ENCODE peak calls at places on chromosomes 2 and 18, in four cellular contexts. One of them, this sample, is unnamed.

GRCh38 chr2:155256803-155257202 is 558.3 kb downstream of the KCNJ3 start:
- DNase-seq in pancreas: no peak
- DNase-seq in psoas muscle: no peak
- DNase-seq in uterus: no peak
- DNase-seq in this sample: no peak

GRCh38 chr2:33115728-33116127 is 169.0 kb downstream of the LTBP1 start:
- DNase-seq in uterus: no peak
- DNase-seq in pancreas: no peak
- DNase-seq in psoas muscle: no peak
- DNase-seq in this sample: no peak

GRCh38 chr2:219252900-219253752 is at the start of gene TUBA4B:
- DNase-seq in pancreas: peak
- DNase-seq in uterus: no peak
- DNase-seq in psoas muscle: peak
- DNase-seq in this sample: no peak

GRCh38 chr2:230905448-230906430 is 19.3 kb downstream of the GPR55 start:
- DNase-seq in uterus: no peak
- DNase-seq in psoas muscle: no peak
- DNase-seq in pancreas: no peak
- DNase-seq in this sample: peak

GRCh38 chr2:122423934-122424333 is 668.5 kb downstream of the TSN start:
- DNase-seq in psoas muscle: no peak
- DNase-seq in uterus: no peak
- DNase-seq in pancreas: no peak
- DNase-seq in this sample: no peak

GRCh38 chr18:59345556-59345955 is 13.5 kb downstream of the LMAN1 start:
- DNase-seq in uterus: no peak
- DNase-seq in psoas muscle: no peak
- DNase-seq in pancreas: no peak
- DNase-seq in this sample: no peak

GRCh38 chr18:75211721-75212625 is 1.4 kb downstream of the TSHZ1 start:
- DNase-seq in psoas muscle: peak
- DNase-seq in uterus: peak
- DNase-seq in pancreas: no peak
- DNase-seq in this sample: peak

GRCh38 chr2:105597831-105598293 is 146.8 kb upstream of the NCK2 start:
- DNase-seq in uterus: no peak
- DNase-seq in psoas muscle: no peak
- DNase-seq in pancreas: no peak
- DNase-seq in this sample: no peak

GRCh38 chr2:236833501-236834186 is 252.0 kb upstream of the COPS8 start:
- DNase-seq in psoas muscle: no peak
- DNase-seq in uterus: no peak
- DNase-seq in pancreas: no peak
- DNase-seq in this sample: no peak

GRCh38 chr2:112150447-112150846 is 12.3 kb downstream of the FBLN7 start:
- DNase-seq in uterus: peak
- DNase-seq in pancreas: no peak
- DNase-seq in psoas muscle: no peak
- DNase-seq in this sample: no peak

GRCh38 chr2:216478151-216478550 is 20.5 kb upstream of the RPL37A start:
- DNase-seq in uterus: peak
- DNase-seq in psoas muscle: no peak
- DNase-seq in pancreas: no peak
- DNase-seq in this sample: no peak

GRCh38 chr2:8427211-8427610 is 254.6 kb upstream of the ID2 start:
- DNase-seq in psoas muscle: no peak
- DNase-seq in uterus: no peak
- DNase-seq in pancreas: no peak
- DNase-seq in this sample: no peak

GRCh38 chr2:213067888-213068287 is 83.5 kb downstream of the IKZF2 start:
- DNase-seq in uterus: no peak
- DNase-seq in psoas muscle: no peak
- DNase-seq in pancreas: no peak
- DNase-seq in this sample: no peak

GRCh38 chr18:26506012-26506411 is 42.3 kb downstream of the KCTD1 start:
- DNase-seq in pancreas: no peak
- DNase-seq in uterus: no peak
- DNase-seq in psoas muscle: no peak
- DNase-seq in this sample: no peak

GRCh38 chr2:182368446-182368845 is 58.4 kb downstream of the PDE1A start:
- DNase-seq in pancreas: no peak
- DNase-seq in uterus: peak
- DNase-seq in psoas muscle: no peak
- DNase-seq in this sample: no peak

GRCh38 chr2:69033427-69034095 is 20.6 kb downstream of the ANTXR1 start:
- DNase-seq in uterus: no peak
- DNase-seq in psoas muscle: no peak
- DNase-seq in pancreas: no peak
- DNase-seq in this sample: no peak

GRCh38 chr2:46197672-46198071 is 99.5 kb upstream of the EPAS1 start:
- DNase-seq in pancreas: no peak
- DNase-seq in uterus: no peak
- DNase-seq in psoas muscle: no peak
- DNase-seq in this sample: no peak

GRCh38 chr2:187349328-187349944 is 98.6 kb downstream of the CALCRL start:
- DNase-seq in psoas muscle: no peak
- DNase-seq in pancreas: no peak
- DNase-seq in uterus: no peak
- DNase-seq in this sample: no peak

GRCh38 chr2:75548036-75548573 is 12.6 kb downstream of the EVA1A start:
- DNase-seq in pancreas: no peak
- DNase-seq in psoas muscle: no peak
- DNase-seq in uterus: no peak
- DNase-seq in this sample: no peak

GRCh38 chr2:71069376-71069775 is 928 bp downstream of the NAGK start:
- DNase-seq in pancreas: no peak
- DNase-seq in psoas muscle: no peak
- DNase-seq in uterus: no peak
- DNase-seq in this sample: no peak

GRCh38 chr18:58128286-58129018 is 84.4 kb downstream of the NEDD4L start:
- DNase-seq in pancreas: no peak
- DNase-seq in psoas muscle: no peak
- DNase-seq in uterus: no peak
- DNase-seq in this sample: no peak

GRCh38 chr2:171181067-171182049 is 20.7 kb upstream of the TLK1 start:
- DNase-seq in psoas muscle: no peak
- DNase-seq in pancreas: no peak
- DNase-seq in uterus: no peak
- DNase-seq in this sample: no peak

GRCh38 chr2:221513251-221513650 is 58.9 kb downstream of the EPHA4 start:
- DNase-seq in uterus: no peak
- DNase-seq in psoas muscle: no peak
- DNase-seq in pancreas: no peak
- DNase-seq in this sample: no peak

GRCh38 chr2:108988796-108989713 is at the start of gene EDAR:
- DNase-seq in psoas muscle: no peak
- DNase-seq in pancreas: peak
- DNase-seq in uterus: no peak
- DNase-seq in this sample: no peak

DNA sequence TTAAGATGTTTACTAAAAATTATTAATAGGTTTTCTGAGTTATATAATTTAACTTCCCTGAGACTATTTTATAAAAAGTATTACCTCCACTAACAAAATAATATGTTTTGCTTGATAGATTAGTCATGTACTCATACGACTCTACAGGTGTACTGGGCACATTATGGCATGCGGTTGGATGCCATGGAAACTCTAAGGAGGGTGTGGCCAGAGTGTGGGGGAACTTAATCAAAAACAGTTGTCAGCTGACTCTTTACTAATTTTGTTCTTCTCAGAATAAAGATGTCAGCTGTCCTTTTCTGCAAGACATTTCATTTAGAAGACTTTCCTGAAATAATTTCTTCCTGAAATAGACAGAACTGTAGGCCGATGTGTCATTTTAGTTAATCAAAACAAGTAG is 228.3 kb upstream of the SIX3 start:
- DNase-seq in pancreas: no peak
- DNase-seq in uterus: no peak
- DNase-seq in psoas muscle: no peak
- DNase-seq in this sample: no peak
- H3K27ac ChIP-seq in pancreas: no peak
- H3K27ac ChIP-seq in uterus: no peak
- H3K27ac ChIP-seq in psoas muscle: no peak
- H3K27ac ChIP-seq in this sample: no peak

GRCh38 chr18:35378206-35378795 is 1.2 kb upstream of the ZNF396 start:
- DNase-seq in pancreas: no peak
- DNase-seq in uterus: no peak
- DNase-seq in psoas muscle: no peak
- DNase-seq in this sample: no peak

GRCh38 chr18:35379421-35379820 is 2.3 kb upstream of the ZNF396 start:
- DNase-seq in psoas muscle: no peak
- DNase-seq in uterus: no peak
- DNase-seq in pancreas: no peak
- DNase-seq in this sample: no peak

GRCh38 chr18:35371412-35372195 is 5.5 kb downstream of the ZNF396 start:
- DNase-seq in pancreas: no peak
- DNase-seq in uterus: no peak
- DNase-seq in psoas muscle: no peak
- DNase-seq in this sample: no peak

GRCh38 chr18:35376393-35376741 is 770 bp downstream of the ZNF396 start:
- DNase-seq in uterus: no peak
- DNase-seq in psoas muscle: peak
- DNase-seq in pancreas: peak
- DNase-seq in this sample: peak

DNA sequence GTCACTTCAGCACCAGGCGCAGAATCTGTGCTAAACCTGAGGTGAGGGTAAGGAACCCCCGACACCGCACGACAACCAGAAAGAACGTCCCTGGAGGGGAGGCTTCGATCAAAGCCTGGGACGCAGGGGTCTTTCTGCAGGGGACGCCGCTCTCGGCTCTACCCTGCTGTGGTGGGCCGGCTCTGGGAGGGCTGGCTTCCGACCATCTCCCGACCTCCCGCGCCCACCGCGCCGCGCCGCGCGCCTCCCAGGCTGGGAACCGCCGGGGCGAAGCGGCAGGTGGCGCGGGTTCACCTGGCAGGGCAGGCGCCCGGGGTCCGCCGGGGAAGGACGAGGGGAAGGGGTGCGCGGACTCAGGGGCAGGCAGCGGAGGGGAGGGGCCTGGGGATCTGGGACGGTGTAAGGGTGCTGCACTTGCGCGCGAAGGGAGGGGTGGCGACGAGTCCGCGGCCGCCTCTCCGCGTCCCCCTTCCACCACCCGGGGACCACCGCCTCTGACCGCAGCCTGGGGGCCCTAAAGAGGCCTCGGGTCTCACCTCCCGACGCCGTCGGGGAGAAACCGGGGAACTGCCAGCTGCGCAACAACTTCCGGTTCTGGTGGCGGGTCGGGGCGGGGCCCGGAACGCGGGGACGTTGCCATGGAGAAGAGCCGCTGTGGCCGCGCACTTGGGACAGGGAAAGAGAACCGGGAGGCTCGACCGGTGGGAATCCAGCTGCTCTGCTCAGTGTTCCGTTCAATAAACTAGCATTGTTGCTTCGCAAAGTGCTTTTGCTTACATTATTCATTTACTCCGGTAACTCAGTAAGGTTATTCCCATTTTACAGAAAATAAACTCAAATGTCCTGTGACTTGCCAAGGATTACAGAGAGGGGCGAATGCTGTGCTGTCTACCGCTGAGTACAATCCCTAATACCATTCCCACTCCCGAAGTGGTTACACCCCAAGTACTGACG is at the start of gene ZNF396:
- DNase-seq in uterus: peak
- DNase-seq in psoas muscle: peak
- DNase-seq in pancreas: peak
- DNase-seq in this sample: peak
- TF ChIP-seq CTCF in uterus: no peak
- TF ChIP-seq CTCF in psoas muscle: no peak
- TF ChIP-seq CTCF in pancreas: no peak
- TF ChIP-seq CTCF in this sample: no peak

GRCh38 chr2:128376241-128377041 is 57.8 kb upstream of the HS6ST1 start:
- DNase-seq in uterus: no peak
- DNase-seq in psoas muscle: no peak
- DNase-seq in pancreas: no peak
- DNase-seq in this sample: peak
- H3K27ac ChIP-seq in uterus: no peak
- H3K27ac ChIP-seq in psoas muscle: no peak
- H3K27ac ChIP-seq in pancreas: no peak
- H3K27ac ChIP-seq in this sample: peak

GRCh38 chr18:50401334-50401733 is 26.5 kb downstream of the SKA1 start:
- DNase-seq in pancreas: no peak
- DNase-seq in uterus: no peak
- DNase-seq in psoas muscle: no peak
- DNase-seq in this sample: no peak
- TF ChIP-seq CTCF in pancreas: no peak
- TF ChIP-seq CTCF in uterus: no peak
- TF ChIP-seq CTCF in psoas muscle: no peak
- TF ChIP-seq CTCF in this sample: no peak